ENCODE peak calls at places on chromosomes 3 and 15, in ten cellular contexts. B, G, A, Q, V, U, C, H, T and M are unnamed samples.

GRCh38 chr3:11356269-11356668 is 84.1 kb downstream of the ATG7 start:
- DNase-seq in V (no peak), B (no peak), T (no peak), C (no peak), Q (no peak), G (no peak), A (no peak), H (no peak), U (no peak), M (no peak)

GRCh38 chr15:63539517-63539916 is 35.1 kb downstream of the USP3 start:
- DNase-seq in T (no peak), U (no peak), H (no peak), A (no peak), Q (no peak), V (no peak), C (no peak), G (no peak), B (no peak), M (no peak)

GRCh38 chr3:20125912-20126311 is 60.1 kb downstream of the SGO1 start:
- DNase-seq in A (no peak), C (no peak), B (no peak), U (no peak), T (no peak), V (no peak), H (no peak), Q (no peak), G (no peak), M (no peak)

GRCh38 chr3:102083469-102083868 is 234.2 kb downstream of the NFKBIZ start:
- DNase-seq in B (no peak), A (no peak), Q (no peak), H (no peak), G (no peak), V (no peak), U (no peak), C (no peak), T (no peak), M (no peak)

GRCh38 chr3:127761101-127761802 is 61.1 kb downstream of the MGLL start:
- DNase-seq in T (no peak), A (no peak), U (no peak), H (no peak), V (no peak), C (no peak), G (no peak), B (no peak), Q (no peak), M (no peak)

GRCh38 chr3:98039322-98040024 is 4.4 kb upstream of the GABRR3 start:
- DNase-seq in U (peak; percentile 69), G (peak; percentile 64), Q (peak; percentile 80), A (peak; percentile 79), T (peak; percentile 75), H (peak; percentile 82), B (peak; percentile 86), C (peak; percentile 84), V (peak; percentile 43), M (peak; percentile 86)

GRCh38 chr3:53818221-53819162 is 27.7 kb downstream of the CHDH start:
- DNase-seq in A (no peak), B (no peak), G (no peak), U (no peak), Q (no peak), V (no peak), T (no peak), C (no peak), H (no peak), M (no peak)

GRCh38 chr15:77402740-77403379 is 17.0 kb downstream of the PEAK1 start:
- DNase-seq in U (no peak), A (peak; percentile 68), Q (no peak), C (no peak), V (no peak), H (no peak), T (no peak), G (no peak), B (no peak), M (no peak)